ENCODE peak calls at places on chromosomes 1 and 21, in seven cellular contexts. R is T-cell, S is T-helper 1 cell, C is HT-29, P is esophagus squamous epithelium, Y is WTC11, K is ELF-1. A is an unnamed sample.

GRCh38 chr1:9753121-9753531 is 70.6 kb downstream of the CLSTN1 start:
- DNase-seq in C (no peak), S (no peak), R (no peak), Y (no peak), P (no peak), K (no peak), A (no peak)

GRCh38 chr1:109919271-109919670 is 8.6 kb downstream of the CSF1 start:
- DNase-seq in R (no peak), S (no peak), Y (no peak), P (no peak), K (no peak), C (no peak), A (no peak)

GRCh38 chr1:153928776-153929432 is 6.1 kb upstream of the GATAD2B start:
- DNase-seq in R (no peak), S (no peak), Y (no peak), P (no peak), K (no peak), C (no peak), A (no peak)

GRCh38 chr1:178733972-178734371 is 8.9 kb downstream of the RALGPS2 start:
- DNase-seq in K (no peak), P (no peak), R (no peak), C (no peak), Y (no peak), S (no peak), A (no peak)

GRCh38 chr1:46527474-46528296 is 23.8 kb downstream of the KNCN start:
- DNase-seq in C (peak), S (peak), Y (peak), R (peak), P (peak), K (peak), A (peak)

GRCh38 chr1:219713981-219714381 is 101.1 kb upstream of the ZC3H11B start:
- DNase-seq in K (no peak), S (no peak), C (no peak), R (no peak), Y (no peak), P (no peak), A (peak)

GRCh38 chr1:47651311-47652089 is 213.7 kb downstream of the FOXD2 start:
- DNase-seq in C (peak), Y (no peak), S (no peak), K (no peak), R (peak), P (no peak), A (no peak)

GRCh38 chr1:117673405-117673804 is 67.6 kb downstream of the TENT5C start:
- DNase-seq in S (peak), P (no peak), C (no peak), Y (no peak), K (no peak), R (no peak), A (peak)

GRCh38 chr1:2097386-2098300 is 47.4 kb downstream of the PRKCZ start:
- DNase-seq in S (no peak), Y (no peak), C (no peak), R (no peak), K (no peak), P (no peak), A (peak)

GRCh38 chr1:77416692-77417450 is 135.1 kb downstream of the AK5 start:
- DNase-seq in K (no peak), C (peak), P (no peak), R (no peak), S (no peak), Y (peak), A (no peak)

GRCh38 chr21:44956356-44957046 is 16.7 kb downstream of the SLX9 start:
- DNase-seq in Y (no peak), C (no peak), P (no peak), R (no peak), K (no peak), S (no peak), A (no peak)

GRCh38 chr1:231678021-231678432 is 51.4 kb downstream of the DISC1 start:
- DNase-seq in C (no peak), R (no peak), K (no peak), P (no peak), Y (no peak), S (no peak), A (no peak)

GRCh38 chr1:208139434-208140086 is 104.6 kb downstream of the PLXNA2 start:
- DNase-seq in C (no peak), K (no peak), S (no peak), Y (no peak), P (no peak), R (no peak), A (no peak)

GRCh38 chr1:201456499-201457309 is 12.3 kb downstream of the PHLDA3 start:
- DNase-seq in Y (no peak), S (no peak), K (peak), C (peak), P (no peak), R (no peak), A (peak)

GRCh38 chr1:246067432-246068021 is 439.6 kb downstream of the SMYD3 start:
- DNase-seq in C (no peak), K (no peak), Y (no peak), S (no peak), P (no peak), R (no peak), A (no peak)

GRCh38 chr21:46559291-46559983 is 45.4 kb downstream of the S100B start:
- DNase-seq in P (no peak), Y (no peak), K (peak), R (peak), S (peak), C (no peak), A (no peak)

GRCh38 chr1:12098786-12099185 is 35.7 kb downstream of the TNFRSF8 start:
- DNase-seq in P (no peak), Y (no peak), C (no peak), K (no peak), R (no peak), S (no peak), A (no peak)

GRCh38 chr1:7313081-7313546 is 458.0 kb upstream of the VAMP3 start:
- DNase-seq in K (no peak), R (no peak), P (no peak), C (no peak), S (no peak), Y (no peak), A (peak)

GRCh38 chr1:111140680-111140967 is 601 bp downstream of the CEPT1 start:
- DNase-seq in C (peak), Y (no peak), P (no peak), R (no peak), K (peak), S (no peak), A (peak)

GRCh38 chr1:219666242-219666641 is 53.3 kb upstream of the ZC3H11B start:
- DNase-seq in Y (no peak), R (no peak), C (no peak), S (no peak), P (no peak), K (no peak), A (no peak)

GRCh38 chr1:225481738-225482137 is 53.9 kb upstream of the LBR start:
- DNase-seq in C (no peak), P (no peak), S (no peak), R (no peak), K (no peak), Y (no peak), A (no peak)

GRCh38 chr1:62175568-62176179 is 19.0 kb upstream of the L1TD1 start:
- DNase-seq in R (no peak), S (peak), C (peak), P (no peak), Y (peak), K (peak), A (peak)

GRCh38 chr1:22814176-22815042 is 103.8 kb downstream of the EPHB2 start:
- DNase-seq in K (no peak), C (peak), R (no peak), Y (no peak), S (no peak), P (no peak), A (no peak)

GRCh38 chr1:197103295-197103694 is 36.2 kb upstream of the F13B start:
- DNase-seq in C (no peak), P (no peak), K (no peak), R (no peak), S (no peak), Y (no peak), A (no peak)

GRCh38 chr1:84504580-84505021 is 1.6 kb upstream of the SPATA1 start:
- DNase-seq in K (no peak), Y (no peak), S (no peak), C (no peak), P (no peak), R (no peak), A (no peak)